ENCODE peak calls at places on chromosomes 4 and X, in nine cellular contexts. H is lower lobe of right lung, V is A549, F is dorsolateral prefrontal cortex, R is lung, B is Peyer's patch, K is psoas muscle, D is mammary epithelial cell, U is left ventricle myocardium inferior. Z is an unnamed sample.

GRCh38 chr4:158122501-158122900 is 50.3 kb downstream of the GASK1B start:
- DNase-seq in H (no peak), V (no peak), F (no peak), R (no peak), B (no peak), K (no peak), D (no peak), U (no peak), Z (no peak)

GRCh38 chrX:40260123-40260751 is 162.5 kb upstream of the BCOR start:
- DNase-seq in H (peak; percentile 72), V (no peak), F (no peak), R (peak; percentile 59), B (no peak), K (no peak), D (no peak), U (no peak), Z (no peak)

GRCh38 chrX:46569621-46570020 is 3.9 kb upstream of the CHST7 start:
- DNase-seq in H (no peak), V (no peak), F (no peak), R (no peak), B (no peak), K (no peak), D (no peak), U (peak; percentile 30), Z (no peak)

GRCh38 chr4:20305976-20306375 is 54.3 kb downstream of the SLIT2 start:
- DNase-seq in H (no peak), V (no peak), F (no peak), R (no peak), B (no peak), K (no peak), D (no peak), U (no peak), Z (no peak)

GRCh38 chrX:27598312-27598711 is 8.2 kb downstream of the DCAF8L2 start:
- DNase-seq in H (no peak), V (no peak), F (no peak), R (no peak), B (no peak), K (no peak), D (peak; percentile 10), U (peak; percentile 11), Z (no peak)

GRCh38 chrX:110435191-110435590 is 76.5 kb downstream of the RTL9 start:
- DNase-seq in H (no peak), V (no peak), F (no peak), R (no peak), B (no peak), K (no peak), D (no peak), U (no peak), Z (no peak)

GRCh38 chrX:86263526-86263925 is 115.3 kb downstream of the DACH2 start:
- DNase-seq in H (no peak), V (no peak), F (no peak), R (no peak), B (no peak), K (no peak), D (no peak), U (no peak), Z (no peak)

GRCh38 chrX:115940888-115941332 is 229.6 kb upstream of the AGTR2 start:
- DNase-seq in H (no peak), V (no peak), F (peak; percentile 86), R (peak; percentile 88), B (peak; percentile 89), K (peak; percentile 75), D (peak; percentile 74), U (no peak), Z (peak; percentile 81)

GRCh38 chr4:87848622-87849351 is 16.0 kb downstream of the MEPE start:
- DNase-seq in H (peak; percentile 48), V (peak; percentile 15), F (peak; percentile 69), R (peak; percentile 51), B (peak; percentile 57), K (no peak), D (peak; percentile 33), U (peak; percentile 15), Z (no peak)

GRCh38 chrX:133369065-133369464 is 46.2 kb downstream of the GPC4 start:
- DNase-seq in H (no peak), V (no peak), F (no peak), R (no peak), B (no peak), K (no peak), D (no peak), U (no peak), Z (no peak)

GRCh38 chrX:46485897-46486296 is 59.3 kb downstream of the ZNF674 start:
- DNase-seq in H (no peak), V (no peak), F (no peak), R (no peak), B (no peak), K (no peak), D (no peak), U (no peak), Z (no peak)

GRCh38 chrX:40755291-40756249 is 20.2 kb upstream of the MED14 start:
- DNase-seq in H (no peak), V (no peak), F (peak; percentile 55), R (no peak), B (no peak), K (peak; percentile 94), D (no peak), U (peak; percentile 48), Z (peak; percentile 78)

GRCh38 chr4:73707918-73708577 is 32.3 kb upstream of the CXCL8 start:
- DNase-seq in H (peak; percentile 53), V (peak; percentile 34), F (no peak), R (peak; percentile 74), B (peak; percentile 52), K (no peak), D (peak; percentile 93), U (peak; percentile 54), Z (peak; percentile 78)

GRCh38 chrX:39140581-39140980 is 339.3 kb downstream of the MID1IP1 start:
- DNase-seq in H (no peak), V (no peak), F (no peak), R (no peak), B (no peak), K (peak; percentile 55), D (no peak), U (peak; percentile 15), Z (no peak)

GRCh38 chrX:135890087-135890585 is 3.1 kb downstream of the CT45A10 start:
- DNase-seq in H (no peak), V (no peak), F (no peak), R (no peak), B (no peak), K (no peak), D (no peak), U (no peak), Z (no peak)

GRCh38 chrX:135892781-135893180 is 463 bp downstream of the CT45A10 start:
- DNase-seq in H (no peak), V (no peak), F (no peak), R (no peak), B (no peak), K (no peak), D (no peak), U (no peak), Z (no peak)

DNA sequence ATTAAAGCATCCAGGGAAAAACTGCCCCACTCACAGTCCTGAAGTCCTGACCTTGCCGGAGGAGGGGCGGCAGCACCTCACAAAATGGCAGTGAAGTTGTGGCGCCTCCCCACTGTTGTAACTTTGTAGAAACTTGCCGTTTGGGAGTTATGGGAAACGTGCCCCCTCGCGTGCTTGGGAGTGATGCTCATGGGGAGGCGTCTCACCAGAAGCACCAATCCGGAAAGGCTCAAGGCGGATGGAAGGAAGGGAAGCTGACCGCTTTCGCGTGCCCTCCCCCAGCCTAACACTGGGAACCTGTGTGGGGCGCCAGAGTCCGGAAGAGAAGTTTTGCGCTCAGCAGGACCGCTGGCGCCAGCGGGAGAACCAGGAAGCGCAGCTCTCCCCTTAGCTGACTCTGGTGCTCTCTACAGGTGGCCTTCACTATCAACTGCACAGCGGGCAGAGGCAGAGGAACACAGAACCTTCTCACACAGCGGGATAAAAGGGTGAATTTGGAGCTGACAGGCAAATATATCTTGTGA is at the start of the genes CT45A10 and SAGE1:
- DNase-seq in H (no peak), V (no peak), F (no peak), R (no peak), B (no peak), K (no peak), D (no peak), U (no peak), Z (no peak)
- H3K4me3 ChIP-seq in H (no peak within 1 kb of the TSS), V (no peak within 1 kb of the TSS), F (no peak within 1 kb of the TSS), R (no peak within 1 kb of the TSS), B (no peak within 1 kb of the TSS), K (no peak within 1 kb of the TSS), D (no peak within 1 kb of the TSS), U (no peak within 1 kb of the TSS), Z (no peak within 1 kb of the TSS)

GRCh38 chr4:29970626-29971025 is 749.5 kb upstream of the PCDH7 start:
- DNase-seq in H (no peak), V (peak; percentile 0), F (no peak), R (no peak), B (no peak), K (no peak), D (no peak), U (no peak), Z (no peak)
- TF ChIP-seq CTCF in H (no peak), V (no peak), F (no peak), R (no peak), B (no peak), K (no peak), D (peak; percentile 9), U (no peak), Z (no peak)

DNA sequence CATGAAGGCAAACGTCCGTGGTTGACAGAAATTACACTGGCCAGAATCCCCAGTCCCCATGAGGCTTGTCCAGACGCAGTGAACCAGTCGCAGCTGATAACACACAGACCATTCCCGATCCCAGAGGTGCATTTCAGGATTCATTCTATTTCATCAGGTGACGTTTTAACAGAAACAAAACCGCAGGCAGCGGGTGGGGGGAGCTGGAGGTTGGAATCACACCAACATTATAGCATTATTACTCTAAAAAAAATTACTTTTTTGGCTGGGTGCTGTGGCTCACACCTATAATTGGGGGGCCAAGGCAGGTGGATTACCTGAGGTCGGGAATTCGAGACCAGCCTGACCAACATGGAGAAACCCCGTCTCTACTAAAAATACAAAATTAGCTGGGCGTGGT is 25.2 kb downstream of the NOP14 start:
- DNase-seq in H (no peak), V (no peak), F (no peak), R (peak; percentile 26), B (peak; percentile 35), K (peak; percentile 15), D (no peak), U (peak; percentile 1), Z (no peak)
- H3K27ac ChIP-seq in H (peak overlapping the region; percentile 63), V (no peak overlapping the region), F (no peak overlapping the region), R (no peak overlapping the region), B (no peak overlapping the region), K (peak overlapping the region; percentile 97), D (peak overlapping the region; percentile 94), U (no peak overlapping the region), Z (no peak overlapping the region)

GRCh38 chr4:38386011-38386551 is 277.9 kb upstream of the KLF3 start:
- DNase-seq in H (no peak), V (no peak), F (no peak), R (no peak), B (no peak), K (no peak), D (no peak), U (no peak), Z (no peak)

GRCh38 chr4:38387348-38387747 is 276.7 kb upstream of the KLF3 start:
- DNase-seq in H (peak; percentile 80), V (no peak), F (no peak), R (peak; percentile 89), B (peak; percentile 60), K (peak; percentile 64), D (peak; percentile 23), U (peak; percentile 47), Z (peak; percentile 83)

GRCh38 chr4:38385286-38386010 is 278.6 kb upstream of the KLF3 start:
- DNase-seq in H (no peak), V (peak; percentile 9), F (no peak), R (no peak), B (no peak), K (peak; percentile 47), D (peak; percentile 14), U (no peak), Z (no peak)

GRCh38 chr4:38386654-38387188 is 277.3 kb upstream of the KLF3 start:
- DNase-seq in H (no peak), V (no peak), F (no peak), R (no peak), B (no peak), K (no peak), D (no peak), U (no peak), Z (no peak)

GRCh38 chr4:38387819-38388218 is 276.2 kb upstream of the KLF3 start:
- DNase-seq in H (no peak), V (no peak), F (no peak), R (no peak), B (no peak), K (no peak), D (no peak), U (no peak), Z (no peak)
- H3K4me3 ChIP-seq in H (no peak overlapping the region), V (no peak overlapping the region), F (no peak overlapping the region), R (no peak overlapping the region), B (no peak overlapping the region), K (no peak overlapping the region), D (no peak overlapping the region), U (no peak overlapping the region), Z (no peak overlapping the region)